ENCODE peak calls at places on chromosomes 7 and 10, in four cellular contexts. F is HCT116, A is K562, Y is GM12878. I is an unnamed sample.
A peak's percentile ranks its signal among the peaks of the same experiment; 100 is the strongest.

GRCh38 chr7:6640246-6640721 is 3.2 kb downstream of the ZNF316 start:
- DNase-seq in F (no peak), Y (no peak), A (peak; percentile 91), I (peak; percentile 83)

GRCh38 chr10:29471483-29471859 is 163.3 kb downstream of the SVIL start:
- DNase-seq in F (no peak), A (peak; percentile 31), Y (no peak), I (no peak)

GRCh38 chr10:111491154-111491553 is 414.3 kb downstream of the ADRA2A start:
- DNase-seq in Y (no peak), F (no peak), A (no peak), I (no peak)

GRCh38 chr7:153567426-153567825 is 484.8 kb upstream of the DPP6 start:
- DNase-seq in Y (no peak), F (no peak), A (no peak), I (no peak)

GRCh38 chr10:34392641-34393170 is 422.4 kb downstream of the PARD3 start:
- DNase-seq in F (no peak), Y (no peak), A (no peak), I (no peak)

GRCh38 chr7:156656598-156656997 is 16.0 kb downstream of the RNF32 start:
- DNase-seq in Y (no peak), A (no peak), F (no peak), I (no peak)

GRCh38 chr10:72690071-72690755 is 1.7 kb upstream of the MCU start:
- DNase-seq in F (no peak), Y (no peak), A (peak; percentile 50), I (no peak)

GRCh38 chr10:77554996-77555397 is 82.6 kb downstream of the KCNMA1 start:
- DNase-seq in F (no peak), Y (no peak), A (no peak), I (no peak)

GRCh38 chr10:49781247-49781646 is 19.1 kb upstream of the OGDHL start:
- DNase-seq in F (no peak), Y (no peak), A (no peak), I (no peak)

GRCh38 chr7:117873056-117873932 is at the start of gene CTTNBP2:
- DNase-seq in A (peak; percentile 5), Y (no peak), F (peak; percentile 6), I (no peak)

GRCh38 chr7:102967798-102968197 is 55.0 kb downstream of the LRRC17 start:
- DNase-seq in Y (no peak), A (no peak), F (no peak), I (no peak)

GRCh38 chr7:92391071-92391470 is 56.2 kb upstream of the GATAD1 start:
- DNase-seq in Y (no peak), F (no peak), A (no peak), I (no peak)

GRCh38 chr7:28882896-28883470 is 75.1 kb downstream of the TRIL start:
- DNase-seq in Y (no peak), F (no peak), A (no peak), I (no peak)

GRCh38 chr10:78555128-78555527 is 513.6 kb upstream of the ZMIZ1 start:
- DNase-seq in Y (no peak), A (no peak), F (no peak), I (no peak)

GRCh38 chr7:73909996-73910395 is 49.0 kb downstream of the TMEM270 start:
- DNase-seq in A (no peak), Y (no peak), F (no peak), I (no peak)

GRCh38 chr7:12524794-12525386 is 45.6 kb upstream of the SCIN start:
- DNase-seq in F (peak; percentile 60), Y (peak; percentile 2), A (peak; percentile 63), I (no peak)

GRCh38 chr10:20489961-20490360 is 407.1 kb downstream of the NEBL start:
- DNase-seq in F (no peak), Y (no peak), A (no peak), I (no peak)

GRCh38 chr10:89115876-89116627 is 91.1 kb downstream of the CH25H start:
- DNase-seq in Y (no peak), F (peak; percentile 40), A (no peak), I (no peak)

GRCh38 chr10:123559066-123559822 is 106.9 kb upstream of the GPR26 start:
- DNase-seq in A (peak; percentile 62), F (peak; percentile 60), Y (no peak), I (peak; percentile 94)

GRCh38 chr7:131300078-131300477 is 27.6 kb upstream of the MKLN1 start:
- DNase-seq in A (no peak), F (no peak), Y (no peak), I (no peak)

GRCh38 chr7:131300572-131301466 is 26.9 kb upstream of the MKLN1 start:
- DNase-seq in A (no peak), F (no peak), Y (no peak), I (no peak)

GRCh38 chr7:131305152-131305551 is 22.5 kb upstream of the MKLN1 start:
- DNase-seq in F (no peak), Y (no peak), A (no peak), I (no peak)

GRCh38 chr7:131302453-131302852 is 25.2 kb upstream of the MKLN1 start:
- DNase-seq in Y (no peak), A (no peak), F (no peak), I (no peak)

DNA sequence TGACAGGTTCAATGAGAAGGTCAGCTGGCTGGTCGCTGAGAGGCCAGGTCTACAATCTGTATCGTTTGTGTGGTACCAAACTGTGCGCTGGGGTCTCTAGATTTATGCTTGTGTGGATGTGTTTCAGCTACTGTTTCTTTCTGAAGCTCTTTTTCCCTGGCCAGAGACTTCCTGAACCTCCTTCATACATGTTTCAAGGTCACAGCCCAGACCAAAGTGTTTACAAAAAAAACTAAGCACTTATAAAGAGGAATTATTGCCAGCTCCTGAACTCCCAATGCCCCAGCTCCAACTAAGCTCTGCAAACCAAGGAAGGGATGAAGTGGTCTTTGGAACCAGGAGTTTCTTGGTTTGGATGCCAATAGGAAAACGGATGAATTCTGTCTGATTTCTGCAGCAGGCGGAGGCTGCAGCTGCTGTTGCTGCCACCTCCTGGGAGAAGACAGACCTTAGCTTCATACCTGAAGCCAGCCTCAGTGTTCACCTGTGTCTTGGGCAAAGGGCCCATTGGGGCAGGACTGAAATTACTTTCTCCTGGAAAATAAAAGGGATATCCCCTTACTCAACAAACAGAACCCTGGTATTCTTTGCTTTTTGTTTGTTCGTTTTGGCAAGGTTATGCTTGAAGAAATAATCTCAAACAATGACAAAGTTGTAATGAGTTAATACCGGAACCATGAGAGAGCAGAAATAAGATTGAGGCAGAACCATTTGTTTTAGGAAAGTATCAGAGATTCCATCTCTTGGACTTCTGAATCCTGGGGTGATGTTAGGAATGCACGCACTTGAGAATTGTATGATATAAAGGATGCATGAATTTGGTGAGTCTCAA is 24.6 kb upstream of the MKLN1 start:
- DNase-seq in Y (no peak), F (peak; percentile 39), A (peak; percentile 32), I (no peak)
- TF ChIP-seq ZNF274 in Y (no peak), F (no peak), A (no peak), I (no peak)

GRCh38 chr7:55490099-55490498 is 82.2 kb downstream of the VOPP1 start:
- DNase-seq in A (no peak), F (no peak), Y (no peak), I (no peak)

GRCh38 chr7:55488221-55488620 is 84.1 kb downstream of the VOPP1 start:
- DNase-seq in A (no peak), Y (no peak), F (no peak), I (no peak)

GRCh38 chr7:55489552-55489951 is 82.8 kb downstream of the VOPP1 start:
- DNase-seq in Y (no peak), A (no peak), F (no peak), I (no peak)

GRCh38 chr7:55486991-55487390 is 85.3 kb downstream of the VOPP1 start:
- DNase-seq in A (no peak), F (no peak), Y (no peak), I (no peak)

DNA sequence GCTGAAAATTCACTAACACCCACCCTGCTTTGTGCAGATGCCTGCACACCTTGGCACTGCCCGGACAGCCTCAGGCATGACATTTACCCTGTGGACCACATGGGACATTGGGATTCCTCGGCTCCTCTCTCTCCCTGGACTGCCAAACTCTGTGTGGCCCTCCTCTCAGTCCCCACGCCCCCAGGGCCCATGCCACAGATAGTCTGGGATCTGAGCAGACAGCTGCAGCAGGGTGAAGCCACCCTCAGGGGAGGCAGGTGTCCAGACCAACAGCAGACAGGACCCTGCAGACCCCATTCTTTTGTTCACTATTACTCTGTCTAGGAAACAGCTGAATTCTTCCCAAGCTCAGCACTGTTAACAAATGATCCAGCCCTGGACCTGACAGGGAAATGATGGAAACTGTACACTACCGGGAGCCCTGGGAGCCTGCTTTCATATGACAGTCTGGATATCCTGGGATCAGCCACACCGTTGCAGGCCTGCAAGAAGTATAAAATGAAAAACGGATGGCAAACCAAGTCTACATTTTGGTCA is 83.4 kb downstream of the VOPP1 start:
- DNase-seq in A (no peak), Y (no peak), F (no peak), I (no peak)
- TF ChIP-seq ZNF274 in A (no peak), Y (no peak), F (no peak), I (no peak)

DNA sequence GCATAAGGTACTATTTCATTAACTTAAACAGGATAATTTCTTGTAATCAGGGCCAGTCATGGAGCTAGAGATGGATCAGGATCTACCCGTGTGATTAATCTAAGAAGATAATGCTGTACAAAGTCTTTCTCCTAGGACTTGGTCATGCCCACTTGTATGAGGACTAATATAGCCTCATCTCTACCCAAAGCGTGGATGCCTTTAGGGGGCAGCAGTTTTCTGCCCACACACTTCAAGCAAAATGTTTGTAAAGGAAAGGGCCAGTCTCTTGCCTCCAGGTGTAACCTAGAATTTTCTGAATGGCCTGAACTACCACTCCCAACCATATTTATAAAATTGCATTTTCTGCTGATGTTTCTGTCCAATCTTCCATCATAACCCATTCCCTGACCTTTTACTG is 764.0 kb upstream of the IGFBP3 start:
- DNase-seq in A (no peak), F (no peak), Y (no peak), I (no peak)
- TF ChIP-seq ZNF274 in A (no peak), F (no peak), Y (no peak), I (no peak)

GRCh38 chr7:8133955-8134733 is 127.8 kb downstream of the ICA1 start:
- DNase-seq in F (no peak), A (peak; percentile 22), Y (peak; percentile 99), I (no peak)

GRCh38 chr7:8129323-8129659 is 132.7 kb downstream of the ICA1 start:
- DNase-seq in A (no peak), Y (no peak), F (no peak), I (no peak)

GRCh38 chr7:8133188-8133848 is 128.6 kb downstream of the ICA1 start:
- DNase-seq in A (no peak), F (no peak), Y (no peak), I (no peak)

GRCh38 chr7:8130663-8131062 is 131.3 kb downstream of the ICA1 start:
- DNase-seq in A (no peak), F (no peak), Y (no peak), I (no peak)

DNA sequence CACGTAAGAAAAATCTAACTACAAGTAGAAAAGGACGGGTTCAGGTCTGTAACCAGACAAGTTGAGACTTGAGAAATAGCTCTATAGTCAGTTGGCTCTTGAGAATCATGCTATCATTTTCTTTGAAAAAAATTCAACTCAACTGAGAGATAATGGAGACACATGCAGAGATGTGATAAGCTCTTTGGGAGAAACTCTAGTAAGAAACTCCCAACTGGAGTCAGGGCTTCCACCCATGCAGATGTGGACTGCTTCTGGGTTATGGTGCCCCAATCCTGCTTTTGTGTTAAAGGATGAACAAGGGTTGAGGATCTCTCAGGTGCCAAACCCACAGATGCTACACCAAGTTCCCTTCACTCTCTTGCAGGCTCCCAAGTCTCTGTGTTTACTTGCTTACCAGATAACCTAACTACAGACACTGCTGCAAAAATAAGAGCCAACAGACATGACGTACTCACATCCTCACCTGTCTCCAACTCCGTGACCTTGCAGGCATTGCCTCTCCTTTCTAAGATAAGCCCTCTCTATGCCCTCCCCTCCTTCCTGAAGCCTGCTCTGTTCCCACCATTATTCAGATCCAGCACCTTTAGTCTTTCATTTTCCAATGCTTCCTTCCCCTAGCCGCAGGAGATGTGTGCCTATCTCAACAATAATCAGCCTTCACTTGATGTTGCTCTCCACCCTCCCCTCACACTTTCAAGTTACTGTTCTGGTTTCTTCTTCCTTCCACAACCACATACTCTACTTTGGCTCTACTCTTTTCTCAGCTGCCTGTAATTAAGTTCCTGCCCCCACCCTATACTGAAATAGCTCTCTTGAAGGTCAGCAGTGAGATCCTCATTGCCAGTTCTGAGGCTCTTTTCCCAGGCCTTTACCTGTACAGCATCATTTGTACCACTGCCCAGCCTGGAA is 130.0 kb downstream of the ICA1 start:
- DNase-seq in Y (peak; percentile 94), F (no peak), A (peak; percentile 73), I (no peak)
- TF ChIP-seq ZNF274 in Y (no peak), F (no peak), A (no peak), I (no peak)